ENCODE peak calls at places on chromosomes 5 and 9, in five cellular contexts. Y is endothelial cell of umbilical vein, M is brain microvascular endothelial cell, I is left lung, C is psoas muscle. H is an unnamed sample.

GRCh38 chr9:84490206-84490605 is 149.6 kb upstream of the SLC28A3 start:
- DNase-seq in Y (no peak), M (no peak), I (no peak), C (no peak), H (no peak)

GRCh38 chr5:74673011-74673790 is 11.8 kb upstream of the HEXB start:
- DNase-seq in Y (peak; percentile 34), M (no peak), I (no peak), C (no peak), H (peak; percentile 67)

GRCh38 chr9:93295031-93295430 is 111.1 kb downstream of the WNK2 start:
- DNase-seq in Y (no peak), M (no peak), I (no peak), C (no peak), H (no peak)

GRCh38 chr5:95709967-95710650 is 21.0 kb upstream of the RHOBTB3 start:
- DNase-seq in Y (no peak), M (no peak), I (no peak), C (peak; percentile 40), H (no peak)

GRCh38 chr5:26649000-26649399 is 389.4 kb downstream of the CDH9 start:
- DNase-seq in Y (no peak), M (no peak), I (no peak), C (no peak), H (no peak)

GRCh38 chr5:178202541-178202940 is 1.8 kb upstream of the HNRNPAB start:
- DNase-seq in Y (no peak), M (no peak), I (no peak), C (no peak), H (no peak)

GRCh38 chr9:110156902-110157301 is 51.1 kb downstream of the C9orf152 start:
- DNase-seq in Y (no peak), M (peak; percentile 18), I (no peak), C (no peak), H (no peak)

GRCh38 chr5:143806568-143806967 is 5.4 kb upstream of the HMHB1 start:
- DNase-seq in Y (no peak), M (no peak), I (no peak), C (no peak), H (no peak)

GRCh38 chr5:157571357-157571827 is 4.2 kb downstream of the ADAM19 start:
- DNase-seq in Y (no peak), M (peak; percentile 93), I (no peak), C (no peak), H (peak; percentile 55)

GRCh38 chr9:71472400-71472799 is 295.9 kb downstream of the CEMIP2 start:
- DNase-seq in Y (no peak), M (no peak), I (no peak), C (no peak), H (no peak)

GRCh38 chr5:33343661-33344327 is 97.0 kb upstream of the TARS1 start:
- DNase-seq in Y (peak; percentile 39), M (peak; percentile 53), I (no peak), C (no peak), H (no peak)

GRCh38 chr9:113993838-113994540 is 84.1 kb downstream of the AMBP start:
- DNase-seq in Y (peak; percentile 95), M (peak; percentile 49), I (no peak), C (peak; percentile 83), H (peak; percentile 82)

GRCh38 chr5:38497946-38498345 is 58.5 kb downstream of the LIFR start:
- DNase-seq in Y (peak; percentile 14), M (peak; percentile 14), I (no peak), C (no peak), H (no peak)

GRCh38 chr5:50667653-50668403 is 1.4 kb downstream of the PARP8 start:
- DNase-seq in Y (peak; percentile 10), M (peak; percentile 61), I (peak; percentile 90), C (peak; percentile 66), H (peak; percentile 65)

GRCh38 chr9:137296214-137297059 is 5.6 kb downstream of the NRARP start:
- DNase-seq in Y (peak; percentile 93), M (peak; percentile 86), I (no peak), C (no peak), H (no peak)

GRCh38 chr9:128420060-128420650 is 502 bp upstream of the CERCAM start:
- DNase-seq in Y (peak; percentile 63), M (peak; percentile 31), I (peak; percentile 95), C (peak; percentile 77), H (peak; percentile 71)

GRCh38 chr5:134370306-134370870 is 981 bp upstream of the UBE2B start:
- DNase-seq in Y (no peak), M (peak; percentile 8), I (no peak), C (no peak), H (no peak)

GRCh38 chr9:29966247-29966646 is 2393.0 kb upstream of the C9orf72 start:
- DNase-seq in Y (no peak), M (peak; percentile 3), I (no peak), C (no peak), H (no peak)

DNA sequence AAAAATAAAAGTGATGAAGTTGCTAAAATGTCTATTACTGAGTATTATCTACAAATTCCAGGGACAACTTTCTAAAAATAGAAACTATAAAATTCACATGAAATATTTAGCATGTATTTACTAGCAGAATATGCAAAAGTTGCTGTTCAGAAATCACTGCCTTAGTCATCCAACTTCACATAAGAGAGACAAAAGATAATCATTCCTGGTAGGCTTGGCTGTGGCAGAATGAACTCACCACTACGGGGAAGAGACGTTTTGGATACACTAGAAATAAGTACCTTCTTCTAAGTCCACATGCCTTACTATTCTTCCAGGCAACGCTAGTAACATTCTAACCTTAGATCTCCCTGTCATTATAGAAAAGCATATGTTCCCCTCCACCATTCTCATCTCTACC is 272.2 kb downstream of the BNC2 start:
- DNase-seq in Y (no peak), M (peak; percentile 40), I (no peak), C (no peak), H (no peak)
- H3K4me3 ChIP-seq in Y (no peak overlapping the region), M (no peak overlapping the region), I (no peak overlapping the region), C (no peak overlapping the region), H (no peak overlapping the region)

GRCh38 chr5:176793343-176793699 is 17.0 kb upstream of the UNC5A start:
- DNase-seq in Y (no peak), M (no peak), I (no peak), C (no peak), H (no peak)
- H3K27me3 ChIP-seq in Y (peaks cover 11% of the 10 kb centered on the region), M (peaks cover 69% of the 10 kb centered on the region), I (peaks cover 100% of the 10 kb centered on the region), C (peaks cover 86% of the 10 kb centered on the region), H (peaks cover 3% of the 10 kb centered on the region)

DNA sequence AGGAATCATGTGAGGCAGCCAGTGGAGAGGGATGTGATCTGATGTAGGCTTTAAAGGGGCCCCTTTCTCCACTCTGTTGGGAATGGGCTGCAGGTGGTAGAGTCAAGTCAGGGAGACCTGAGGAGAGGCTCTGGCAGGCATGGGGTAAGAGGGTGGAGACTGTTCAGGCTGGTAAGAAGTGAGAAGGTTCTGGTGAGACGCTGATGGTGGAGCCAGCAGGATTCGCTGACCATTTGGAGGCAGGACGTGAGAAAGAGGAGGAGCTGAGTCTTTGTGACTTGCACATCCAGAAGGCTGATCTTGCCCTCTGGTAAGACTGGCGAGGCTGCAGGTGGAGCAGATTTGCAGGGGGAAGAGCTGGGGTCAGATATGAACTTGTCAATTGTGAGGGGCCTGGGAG is 248.0 kb downstream of the NSG2 start:
- DNase-seq in Y (no peak), M (no peak), I (no peak), C (no peak), H (no peak)
- H3K4me3 ChIP-seq in Y (no peak overlapping the region), M (no peak overlapping the region), I (no peak overlapping the region), C (no peak overlapping the region), H (no peak overlapping the region)

DNA sequence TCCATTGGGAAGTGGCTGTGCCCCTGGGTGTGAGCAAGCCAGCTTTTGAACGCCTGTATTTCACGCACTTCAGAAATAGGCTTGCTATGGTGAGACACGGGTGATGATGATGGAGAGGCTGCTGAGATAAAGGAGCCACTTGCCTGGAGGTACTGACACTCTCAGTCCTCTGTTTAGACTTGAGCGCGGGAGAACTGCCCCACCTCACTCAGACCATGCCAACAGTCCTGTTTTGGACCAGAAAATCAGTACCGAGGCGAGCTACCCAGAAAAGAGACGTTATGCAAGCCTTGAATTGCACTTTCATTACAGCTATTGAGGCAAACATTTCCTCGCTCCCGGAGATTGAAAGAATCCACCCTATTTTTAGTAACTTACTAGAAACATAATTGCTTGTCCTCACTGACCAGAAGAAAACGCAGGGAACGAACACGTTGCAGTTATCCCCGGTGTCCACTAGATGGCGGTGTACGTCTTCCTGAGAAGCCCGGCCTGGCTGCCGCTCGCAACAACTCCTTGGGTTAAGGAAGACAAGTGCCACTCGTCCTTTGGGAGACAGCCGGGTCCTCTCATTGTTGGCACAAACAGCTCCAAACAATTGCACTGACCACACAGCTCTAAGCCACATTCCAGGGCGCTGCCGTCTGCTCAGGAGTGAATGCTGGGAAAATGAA is 142.4 kb downstream of the PSAT1 start:
- DNase-seq in Y (peak; percentile 76), M (peak; percentile 87), I (peak; percentile 88), C (peak; percentile 71), H (peak; percentile 86)
- H3K27me3 ChIP-seq in Y (peaks cover 18% of the 10 kb centered on the region), M (no peaks in the 10 kb centered on the region), I (peaks cover 45% of the 10 kb centered on the region), C (peaks cover 3% of the 10 kb centered on the region), H (no peaks in the 10 kb centered on the region)

GRCh38 chr9:131630206-131630831 is 85.0 kb downstream of the PRRT1B start:
- DNase-seq in Y (no peak), M (no peak), I (no peak), C (no peak), H (no peak)
- H3K4me3 ChIP-seq in Y (no peak overlapping the region), M (no peak overlapping the region), I (no peak overlapping the region), C (peak overlapping the region; percentile 31), H (no peak overlapping the region)

GRCh38 chr5:31193591-31194457 is at the start of gene CDH6:
- DNase-seq in Y (no peak), M (peak; percentile 71), I (peak; percentile 76), C (no peak), H (peak; percentile 32)
- H3K27me3 ChIP-seq in Y (peaks cover 19% of the 10 kb centered on the region), M (no peaks in the 10 kb centered on the region), I (peaks cover 60% of the 10 kb centered on the region), C (peaks cover 40% of the 10 kb centered on the region), H (no peaks in the 10 kb centered on the region)

DNA sequence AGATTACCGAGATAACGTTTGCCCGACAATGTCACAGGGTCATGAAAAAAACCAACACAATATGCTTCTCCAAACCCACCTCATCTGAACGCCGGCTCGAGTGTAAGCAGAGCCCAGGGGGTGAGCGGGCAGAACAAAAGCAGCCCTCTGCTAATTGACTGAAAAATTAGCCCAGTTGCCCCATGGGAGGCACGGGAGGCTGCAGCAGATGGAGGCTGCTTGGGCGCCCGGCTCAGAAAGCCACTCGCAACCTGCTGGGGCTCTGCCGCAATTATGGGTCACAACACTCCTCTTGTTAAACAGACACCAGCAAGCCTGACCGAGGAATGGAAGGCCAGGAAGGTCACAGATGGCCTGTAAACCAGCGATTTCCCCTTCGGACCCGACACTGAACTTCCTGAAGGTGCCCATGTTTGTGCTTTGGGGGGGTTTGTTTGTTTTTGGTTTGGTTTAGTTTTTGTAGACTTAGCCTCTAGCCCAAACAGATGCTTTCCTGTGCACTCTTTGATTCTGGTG is 104.6 kb upstream of the IRX1 start:
- DNase-seq in Y (no peak), M (no peak), I (no peak), C (no peak), H (no peak)
- H3K4me3 ChIP-seq in Y (no peak overlapping the region), M (no peak overlapping the region), I (no peak overlapping the region), C (no peak overlapping the region), H (no peak overlapping the region)

H was measured in dorsolateral prefrontal cortex.